ENCODE peak calls at places on chromosome 4, in seven cellular contexts. One of them, this sample, is unnamed.

GRCh38 chr4:147607463-147607862 is 9.7 kb upstream of the TMEM184C start:
- DNase-seq in neuronal stem cell: no peak
- DNase-seq in ureter: no peak
- DNase-seq in activated naive CD8-positive, alpha-beta T cell treated with anti-CD3 and anti-CD28 coated beads for 36 hours: no peak
- DNase-seq in NCI-H2081: no peak
- DNase-seq in astrocyte of the spinal cord: no peak
- DNase-seq in PC-9: no peak
- DNase-seq in this sample: no peak

GRCh38 chr4:23333946-23334878 is 555.6 kb downstream of the PPARGC1A start:
- DNase-seq in neuronal stem cell: no peak
- DNase-seq in ureter: no peak
- DNase-seq in activated naive CD8-positive, alpha-beta T cell treated with anti-CD3 and anti-CD28 coated beads for 36 hours: peak
- DNase-seq in NCI-H2081: peak
- DNase-seq in astrocyte of the spinal cord: peak
- DNase-seq in PC-9: peak
- DNase-seq in this sample: peak

GRCh38 chr4:1244978-1245471 is 3.9 kb downstream of the CTBP1 start:
- DNase-seq in neuronal stem cell: no peak
- DNase-seq in ureter: peak
- DNase-seq in activated naive CD8-positive, alpha-beta T cell treated with anti-CD3 and anti-CD28 coated beads for 36 hours: no peak
- DNase-seq in NCI-H2081: no peak
- DNase-seq in astrocyte of the spinal cord: no peak
- DNase-seq in PC-9: no peak
- DNase-seq in this sample: no peak

GRCh38 chr4:158168606-158169005 is 4.2 kb downstream of the GASK1B start:
- DNase-seq in neuronal stem cell: no peak
- DNase-seq in ureter: no peak
- DNase-seq in activated naive CD8-positive, alpha-beta T cell treated with anti-CD3 and anti-CD28 coated beads for 36 hours: no peak
- DNase-seq in NCI-H2081: no peak
- DNase-seq in astrocyte of the spinal cord: no peak
- DNase-seq in PC-9: no peak
- DNase-seq in this sample: no peak

GRCh38 chr4:2249526-2249991 is 7.6 kb upstream of the HAUS3 start:
- DNase-seq in neuronal stem cell: no peak
- DNase-seq in ureter: no peak
- DNase-seq in activated naive CD8-positive, alpha-beta T cell treated with anti-CD3 and anti-CD28 coated beads for 36 hours: no peak
- DNase-seq in NCI-H2081: no peak
- DNase-seq in astrocyte of the spinal cord: no peak
- DNase-seq in PC-9: no peak
- DNase-seq in this sample: no peak

GRCh38 chr4:30837131-30837539 is 117.0 kb downstream of the PCDH7 start:
- DNase-seq in neuronal stem cell: peak
- DNase-seq in ureter: no peak
- DNase-seq in activated naive CD8-positive, alpha-beta T cell treated with anti-CD3 and anti-CD28 coated beads for 36 hours: no peak
- DNase-seq in NCI-H2081: no peak
- DNase-seq in astrocyte of the spinal cord: no peak
- DNase-seq in PC-9: peak
- DNase-seq in this sample: no peak

GRCh38 chr4:98625399-98625798 is 33.0 kb downstream of the TSPAN5 start:
- DNase-seq in neuronal stem cell: no peak
- DNase-seq in ureter: no peak
- DNase-seq in activated naive CD8-positive, alpha-beta T cell treated with anti-CD3 and anti-CD28 coated beads for 36 hours: no peak
- DNase-seq in NCI-H2081: no peak
- DNase-seq in astrocyte of the spinal cord: no peak
- DNase-seq in PC-9: no peak
- DNase-seq in this sample: no peak

GRCh38 chr4:48660347-48660746 is 119.7 kb downstream of the FRYL start:
- DNase-seq in neuronal stem cell: no peak
- DNase-seq in ureter: no peak
- DNase-seq in activated naive CD8-positive, alpha-beta T cell treated with anti-CD3 and anti-CD28 coated beads for 36 hours: no peak
- DNase-seq in NCI-H2081: peak
- DNase-seq in astrocyte of the spinal cord: no peak
- DNase-seq in PC-9: no peak
- DNase-seq in this sample: no peak

GRCh38 chr4:74623041-74623440 is 171.3 kb downstream of the BTC start:
- DNase-seq in neuronal stem cell: peak
- DNase-seq in ureter: no peak
- DNase-seq in activated naive CD8-positive, alpha-beta T cell treated with anti-CD3 and anti-CD28 coated beads for 36 hours: no peak
- DNase-seq in NCI-H2081: peak
- DNase-seq in astrocyte of the spinal cord: no peak
- DNase-seq in PC-9: no peak
- DNase-seq in this sample: no peak

GRCh38 chr4:159018062-159018629 is 84.7 kb upstream of the RAPGEF2 start:
- DNase-seq in neuronal stem cell: no peak
- DNase-seq in ureter: no peak
- DNase-seq in activated naive CD8-positive, alpha-beta T cell treated with anti-CD3 and anti-CD28 coated beads for 36 hours: no peak
- DNase-seq in NCI-H2081: no peak
- DNase-seq in astrocyte of the spinal cord: no peak
- DNase-seq in PC-9: no peak
- DNase-seq in this sample: no peak

GRCh38 chr4:141432000-141432712 is 204.2 kb upstream of the IL15 start:
- DNase-seq in neuronal stem cell: no peak
- DNase-seq in ureter: no peak
- DNase-seq in activated naive CD8-positive, alpha-beta T cell treated with anti-CD3 and anti-CD28 coated beads for 36 hours: no peak
- DNase-seq in NCI-H2081: no peak
- DNase-seq in astrocyte of the spinal cord: no peak
- DNase-seq in PC-9: no peak
- DNase-seq in this sample: no peak

GRCh38 chr4:176153124-176153523 is 42.3 kb downstream of the SPATA4 start:
- DNase-seq in neuronal stem cell: no peak
- DNase-seq in ureter: no peak
- DNase-seq in activated naive CD8-positive, alpha-beta T cell treated with anti-CD3 and anti-CD28 coated beads for 36 hours: no peak
- DNase-seq in NCI-H2081: no peak
- DNase-seq in astrocyte of the spinal cord: no peak
- DNase-seq in PC-9: no peak
- DNase-seq in this sample: no peak

GRCh38 chr4:19879330-19879729 is 372.4 kb upstream of the SLIT2 start:
- DNase-seq in neuronal stem cell: no peak
- DNase-seq in ureter: no peak
- DNase-seq in activated naive CD8-positive, alpha-beta T cell treated with anti-CD3 and anti-CD28 coated beads for 36 hours: no peak
- DNase-seq in NCI-H2081: no peak
- DNase-seq in astrocyte of the spinal cord: no peak
- DNase-seq in PC-9: no peak
- DNase-seq in this sample: no peak

GRCh38 chr4:144223129-144223528 is 82.6 kb upstream of the GYPA start:
- DNase-seq in neuronal stem cell: no peak
- DNase-seq in ureter: no peak
- DNase-seq in activated naive CD8-positive, alpha-beta T cell treated with anti-CD3 and anti-CD28 coated beads for 36 hours: no peak
- DNase-seq in NCI-H2081: no peak
- DNase-seq in astrocyte of the spinal cord: no peak
- DNase-seq in PC-9: no peak
- DNase-seq in this sample: no peak

GRCh38 chr4:189792819-189793618 is 147.7 kb upstream of the FRG1 start:
- DNase-seq in neuronal stem cell: peak
- DNase-seq in ureter: peak
- DNase-seq in activated naive CD8-positive, alpha-beta T cell treated with anti-CD3 and anti-CD28 coated beads for 36 hours: peak
- DNase-seq in NCI-H2081: peak
- DNase-seq in astrocyte of the spinal cord: peak
- DNase-seq in PC-9: peak
- DNase-seq in this sample: peak

GRCh38 chr4:16693641-16694040 is 204.8 kb downstream of the LDB2 start:
- DNase-seq in neuronal stem cell: no peak
- DNase-seq in ureter: no peak
- DNase-seq in activated naive CD8-positive, alpha-beta T cell treated with anti-CD3 and anti-CD28 coated beads for 36 hours: no peak
- DNase-seq in NCI-H2081: no peak
- DNase-seq in astrocyte of the spinal cord: no peak
- DNase-seq in PC-9: no peak
- DNase-seq in this sample: no peak

GRCh38 chr4:2222838-2223237 is 19.1 kb downstream of the HAUS3 start:
- DNase-seq in neuronal stem cell: no peak
- DNase-seq in ureter: no peak
- DNase-seq in activated naive CD8-positive, alpha-beta T cell treated with anti-CD3 and anti-CD28 coated beads for 36 hours: no peak
- DNase-seq in NCI-H2081: no peak
- DNase-seq in astrocyte of the spinal cord: no peak
- DNase-seq in PC-9: peak
- DNase-seq in this sample: no peak

GRCh38 chr4:145545538-145546224 is 64.0 kb downstream of the SMAD1 start:
- DNase-seq in neuronal stem cell: no peak
- DNase-seq in ureter: peak
- DNase-seq in activated naive CD8-positive, alpha-beta T cell treated with anti-CD3 and anti-CD28 coated beads for 36 hours: no peak
- DNase-seq in NCI-H2081: no peak
- DNase-seq in astrocyte of the spinal cord: peak
- DNase-seq in PC-9: peak
- DNase-seq in this sample: peak

GRCh38 chr4:83231620-83232056 is 53.0 kb downstream of the COQ2 start:
- DNase-seq in neuronal stem cell: no peak
- DNase-seq in ureter: no peak
- DNase-seq in activated naive CD8-positive, alpha-beta T cell treated with anti-CD3 and anti-CD28 coated beads for 36 hours: peak
- DNase-seq in NCI-H2081: no peak
- DNase-seq in astrocyte of the spinal cord: no peak
- DNase-seq in PC-9: peak
- DNase-seq in this sample: no peak

GRCh38 chr4:95283320-95283719 is 265.5 kb downstream of the UNC5C start:
- DNase-seq in neuronal stem cell: no peak
- DNase-seq in ureter: no peak
- DNase-seq in activated naive CD8-positive, alpha-beta T cell treated with anti-CD3 and anti-CD28 coated beads for 36 hours: no peak
- DNase-seq in NCI-H2081: no peak
- DNase-seq in astrocyte of the spinal cord: no peak
- DNase-seq in PC-9: no peak
- DNase-seq in this sample: no peak

GRCh38 chr4:182142146-182143085 is 100.8 kb upstream of the TENM3 start:
- DNase-seq in neuronal stem cell: peak
- DNase-seq in ureter: no peak
- DNase-seq in activated naive CD8-positive, alpha-beta T cell treated with anti-CD3 and anti-CD28 coated beads for 36 hours: no peak
- DNase-seq in NCI-H2081: no peak
- DNase-seq in astrocyte of the spinal cord: peak
- DNase-seq in PC-9: no peak
- DNase-seq in this sample: no peak

GRCh38 chr4:83552924-83553323 is 17.0 kb downstream of the GPAT3 start:
- DNase-seq in neuronal stem cell: no peak
- DNase-seq in ureter: no peak
- DNase-seq in activated naive CD8-positive, alpha-beta T cell treated with anti-CD3 and anti-CD28 coated beads for 36 hours: no peak
- DNase-seq in NCI-H2081: no peak
- DNase-seq in astrocyte of the spinal cord: peak
- DNase-seq in PC-9: peak
- DNase-seq in this sample: no peak

GRCh38 chr4:8738471-8738931 is 133.1 kb downstream of the HMX1 start:
- DNase-seq in neuronal stem cell: no peak
- DNase-seq in ureter: no peak
- DNase-seq in activated naive CD8-positive, alpha-beta T cell treated with anti-CD3 and anti-CD28 coated beads for 36 hours: no peak
- DNase-seq in NCI-H2081: no peak
- DNase-seq in astrocyte of the spinal cord: no peak
- DNase-seq in PC-9: no peak
- DNase-seq in this sample: no peak

GRCh38 chr4:105280338-105280809 is 133.7 kb downstream of the TET2 start:
- DNase-seq in neuronal stem cell: no peak
- DNase-seq in ureter: no peak
- DNase-seq in activated naive CD8-positive, alpha-beta T cell treated with anti-CD3 and anti-CD28 coated beads for 36 hours: no peak
- DNase-seq in NCI-H2081: no peak
- DNase-seq in astrocyte of the spinal cord: peak
- DNase-seq in PC-9: no peak
- DNase-seq in this sample: no peak

GRCh38 chr4:73103799-73104503 is 34.4 kb upstream of the COX18 start:
- DNase-seq in neuronal stem cell: no peak
- DNase-seq in ureter: no peak
- DNase-seq in activated naive CD8-positive, alpha-beta T cell treated with anti-CD3 and anti-CD28 coated beads for 36 hours: no peak
- DNase-seq in NCI-H2081: no peak
- DNase-seq in astrocyte of the spinal cord: peak
- DNase-seq in PC-9: no peak
- DNase-seq in this sample: no peak

GRCh38 chr4:141247430-141247780 is 26.7 kb downstream of the ZNF330 start:
- DNase-seq in neuronal stem cell: no peak
- DNase-seq in ureter: no peak
- DNase-seq in activated naive CD8-positive, alpha-beta T cell treated with anti-CD3 and anti-CD28 coated beads for 36 hours: no peak
- DNase-seq in NCI-H2081: no peak
- DNase-seq in astrocyte of the spinal cord: no peak
- DNase-seq in PC-9: no peak
- DNase-seq in this sample: no peak

GRCh38 chr4:3254302-3255131 is 5.6 kb downstream of the MSANTD1 start:
- DNase-seq in neuronal stem cell: peak
- DNase-seq in ureter: no peak
- DNase-seq in activated naive CD8-positive, alpha-beta T cell treated with anti-CD3 and anti-CD28 coated beads for 36 hours: no peak
- DNase-seq in NCI-H2081: no peak
- DNase-seq in astrocyte of the spinal cord: no peak
- DNase-seq in PC-9: no peak
- DNase-seq in this sample: no peak

This sample was measured in lung.